ENCODE peak calls at places on chromosomes 4 and X, in four cellular contexts. O is SK-N-SH, R is upper lobe of left lung, F is A549. W is an unnamed sample.
A peak's percentile ranks its signal among the peaks of the same experiment; 100 is the strongest.

GRCh38 chr4:102625232-102625930 is 124.2 kb downstream of the NFKB1 start:
- DNase-seq in O (peak; percentile 30), R (peak; percentile 45), F (no peak), W (no peak)

GRCh38 chr4:145435646-145436045 is 46.0 kb upstream of the SMAD1 start:
- DNase-seq in F (no peak), R (no peak), O (no peak), W (no peak)

GRCh38 chr4:37802068-37802666 is 24.3 kb upstream of the PGM2 start:
- DNase-seq in R (peak; percentile 77), O (peak; percentile 63), F (peak; percentile 27), W (no peak)

GRCh38 chr4:67152976-67153375 is 392.3 kb downstream of the CENPC start:
- DNase-seq in O (no peak), F (no peak), R (no peak), W (no peak)

GRCh38 chrX:8955521-8955920 is 78.4 kb downstream of the FAM9B start:
- DNase-seq in O (no peak), R (no peak), F (no peak), W (no peak)

GRCh38 chr4:1557221-1557597 is 126.9 kb downstream of the FAM53A start:
- DNase-seq in O (peak; percentile 75), F (no peak), R (no peak), W (no peak)

GRCh38 chr4:25290490-25291067 is 22.0 kb upstream of the ZCCHC4 start:
- DNase-seq in R (no peak), F (no peak), O (no peak), W (no peak)

GRCh38 chr4:76233534-76233933 is 18.0 kb upstream of the FAM47E start:
- DNase-seq in R (no peak), F (no peak), O (peak; percentile 64), W (no peak)

GRCh38 chr4:1082215-1083182 is 30.9 kb downstream of the RNF212 start:
- DNase-seq in R (peak; percentile 92), O (no peak), F (peak; percentile 71), W (peak; percentile 27)

GRCh38 chr4:988726-989721 is 2.2 kb downstream of the IDUA start:
- DNase-seq in F (no peak), R (no peak), O (no peak), W (no peak)

GRCh38 chrX:30935985-30936384 is 46.9 kb upstream of the TAB3 start:
- DNase-seq in F (peak; percentile 7), R (peak; percentile 30), O (peak; percentile 27), W (no peak)

GRCh38 chr4:38456096-38456495 is 207.9 kb upstream of the KLF3 start:
- DNase-seq in R (no peak), F (no peak), O (no peak), W (no peak)

GRCh38 chr4:113385500-113385899 is 336.0 kb downstream of the ANK2 start:
- DNase-seq in O (no peak), R (no peak), F (no peak), W (no peak)

GRCh38 chr4:8378101-8378724 is 62.3 kb downstream of the ACOX3 start:
- DNase-seq in R (no peak), F (no peak), O (no peak), W (no peak)

GRCh38 chr4:40452490-40452813 is 117.3 kb downstream of the CHRNA9 start:
- DNase-seq in R (no peak), F (no peak), O (no peak), W (no peak)

GRCh38 chr4:131426023-131426758 is 1722.9 kb upstream of the PCDH10 start:
- DNase-seq in F (no peak), O (no peak), R (no peak), W (no peak)

GRCh38 chr4:2297606-2298517 is 36.0 kb upstream of the MXD4 start:
- DNase-seq in R (no peak), O (no peak), F (no peak), W (no peak)

GRCh38 chr4:70511365-70511764 is 7.0 kb upstream of the AMTN start:
- DNase-seq in R (no peak), O (no peak), F (no peak), W (no peak)

GRCh38 chr4:107117726-107118125 is 81.6 kb upstream of the DKK2 start:
- DNase-seq in F (no peak), R (no peak), O (no peak), W (no peak)

GRCh38 chr4:130026185-130026584 is 930.2 kb downstream of the C4orf33 start:
- DNase-seq in F (no peak), O (no peak), R (no peak), W (no peak)

GRCh38 chr4:111601671-111602070 is 543.6 kb upstream of the FAM241A start:
- DNase-seq in R (no peak), O (no peak), F (no peak), W (no peak)

GRCh38 chr4:139817657-139818452 is 152.2 kb downstream of the MGST2 start:
- DNase-seq in F (no peak), R (no peak), O (no peak), W (no peak)

GRCh38 chr4:44425614-44426208 is 22.9 kb downstream of the KCTD8 start:
- DNase-seq in O (peak; percentile 2), F (no peak), R (no peak), W (no peak)

GRCh38 chr4:138406881-138407280 is 164.7 kb upstream of the SLC7A11 start:
- DNase-seq in F (no peak), R (no peak), O (no peak), W (no peak)

GRCh38 chrX:1903380-1903935 is 288.6 kb downstream of the ASMT start:
- DNase-seq in F (peak; percentile 76), R (no peak), O (no peak), W (no peak)

GRCh38 chrX:108439434-108439883 is at the start of gene COL4A5:
- DNase-seq in O (no peak), F (peak; percentile 74), R (peak; percentile 39), W (peak; percentile 4)

GRCh38 chr4:165199286-165199685 is 8.1 kb upstream of the KLHL2 start:
- DNase-seq in R (no peak), F (no peak), O (no peak), W (no peak)
- H3K4me3 ChIP-seq in R (no peak overlapping the region), F (no peak overlapping the region), O (no peak overlapping the region), W (no peak overlapping the region)

GRCh38 chr4:155777971-155778710 is 19.3 kb downstream of the GUCY1B1 start:
- DNase-seq in O (no peak), R (no peak), F (no peak), W (no peak)
- TF ChIP-seq EP300 in O (no peak), R (no peak), F (no peak), W (no peak)

GRCh38 chrX:33183366-33183765 is 28.0 kb downstream of the DMD start:
- DNase-seq in R (peak; percentile 36), F (no peak), O (peak; percentile 9), W (no peak)
- H3K27ac ChIP-seq in R (no peak overlapping the region), F (no peak overlapping the region), O (no peak overlapping the region), W (no peak overlapping the region)

GRCh38 chr4:64000241-64000640 is 409.0 kb downstream of the TECRL start:
- DNase-seq in F (no peak), O (no peak), R (no peak), W (no peak)
- H3K4me3 ChIP-seq in F (no peak overlapping the region), O (no peak overlapping the region), R (no peak overlapping the region), W (no peak overlapping the region)

DNA sequence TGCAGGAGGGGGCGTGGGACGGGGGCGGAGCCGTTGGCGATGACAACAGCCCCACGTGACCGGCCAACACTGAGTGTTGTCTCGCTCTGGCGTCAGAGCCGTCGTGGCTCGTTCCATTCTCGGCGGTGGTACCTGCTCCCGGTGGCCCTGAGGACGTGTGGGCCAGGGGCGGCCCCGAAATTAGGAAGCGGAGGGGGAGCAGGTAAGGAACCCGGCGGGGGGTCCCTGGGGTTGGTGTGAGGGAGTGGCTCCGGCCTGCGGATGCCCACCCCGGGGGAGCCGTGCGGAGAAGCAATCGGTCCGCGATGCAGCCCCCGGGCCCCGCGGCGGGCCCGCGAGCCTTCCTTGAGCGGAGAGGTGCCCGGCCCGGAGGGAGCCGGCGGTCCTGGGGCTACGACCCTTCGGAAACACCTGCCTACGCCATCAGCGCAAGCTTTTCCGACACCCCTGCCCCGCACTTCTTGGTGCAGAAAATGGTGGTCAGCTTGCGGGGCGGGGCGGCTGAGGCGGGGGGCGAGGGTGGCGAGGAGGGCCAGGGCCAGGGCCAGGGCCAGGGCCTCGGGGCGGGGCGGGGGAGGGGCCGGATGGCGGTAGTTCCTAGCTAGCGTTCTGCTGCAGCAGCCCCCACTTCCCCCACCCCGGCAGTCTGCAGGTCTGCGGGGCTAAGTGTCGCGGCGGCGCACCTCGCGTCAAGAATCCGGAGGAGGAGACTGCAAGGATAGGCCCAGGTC is at the start of gene BEX4:
- DNase-seq in F (peak; percentile 55), O (peak; percentile 87), R (peak; percentile 89), W (peak; percentile 58)
- TF ChIP-seq EP300 in F (no peak), O (no peak), R (peak; percentile 51), W (peak; percentile 95)

GRCh38 chrX:103404225-103405008 is 28.1 kb downstream of the BEX3 start:
- DNase-seq in F (peak; percentile 51), O (peak; percentile 62), R (peak; percentile 75), W (peak; percentile 64)

GRCh38 chrX:103407776-103408175 is 31.4 kb downstream of the BEX3 start:
- DNase-seq in O (no peak), F (no peak), R (no peak), W (no peak)

GRCh38 chrX:103400931-103401330 is 24.6 kb downstream of the BEX3 start:
- DNase-seq in O (no peak), R (no peak), F (no peak), W (no peak)

GRCh38 chrX:103405009-103405333 is 28.6 kb downstream of the BEX3 start:
- DNase-seq in O (no peak), R (no peak), F (no peak), W (no peak)

GRCh38 chrX:103406256-103406655 is 29.9 kb downstream of the BEX3 start:
- DNase-seq in O (no peak), R (no peak), F (no peak), W (no peak)
- H3K27ac ChIP-seq in O (no peak overlapping the region), R (no peak overlapping the region), F (no peak overlapping the region), W (no peak overlapping the region)